ENCODE peak calls at places on chromosomes 13 and 19, in five cellular contexts. One of them, this sample, is unnamed.

GRCh38 chr13:30253830-30254229 is 53.5 kb downstream of the KATNAL1 start:
- DNase-seq in CD4-positive, alpha-beta memory T cell: no peak
- DNase-seq in AG09319: no peak
- DNase-seq in left ventricle myocardium superior: no peak
- DNase-seq in A549: no peak
- DNase-seq in this sample: no peak

GRCh38 chr19:8489591-8490394 is 12.6 kb downstream of the PRAM1 start:
- DNase-seq in CD4-positive, alpha-beta memory T cell: no peak
- DNase-seq in AG09319: no peak
- DNase-seq in left ventricle myocardium superior: peak
- DNase-seq in A549: no peak
- DNase-seq in this sample: no peak

GRCh38 chr19:2394669-2395292 is 32.6 kb downstream of the TIMM13 start:
- DNase-seq in CD4-positive, alpha-beta memory T cell: no peak
- DNase-seq in AG09319: no peak
- DNase-seq in left ventricle myocardium superior: no peak
- DNase-seq in A549: no peak
- DNase-seq in this sample: no peak

GRCh38 chr13:48431987-48432615 is 19.2 kb upstream of the LPAR6 start:
- DNase-seq in CD4-positive, alpha-beta memory T cell: no peak
- DNase-seq in AG09319: no peak
- DNase-seq in left ventricle myocardium superior: no peak
- DNase-seq in A549: no peak
- DNase-seq in this sample: no peak

GRCh38 chr19:49997709-49998108 is 27.5 kb downstream of the VRK3 start:
- DNase-seq in CD4-positive, alpha-beta memory T cell: peak
- DNase-seq in AG09319: no peak
- DNase-seq in left ventricle myocardium superior: no peak
- DNase-seq in A549: peak
- DNase-seq in this sample: peak

GRCh38 chr19:3506384-3507340 is 551 bp downstream of the FZR1 start:
- DNase-seq in CD4-positive, alpha-beta memory T cell: peak
- DNase-seq in AG09319: no peak
- DNase-seq in left ventricle myocardium superior: peak
- DNase-seq in A549: no peak
- DNase-seq in this sample: no peak

GRCh38 chr13:33611016-33611805 is 206.7 kb upstream of the RFC3 start:
- DNase-seq in CD4-positive, alpha-beta memory T cell: no peak
- DNase-seq in AG09319: peak
- DNase-seq in left ventricle myocardium superior: peak
- DNase-seq in A549: no peak
- DNase-seq in this sample: no peak

GRCh38 chr19:57477191-57478008 is at the start of gene ZNF772:
- DNase-seq in CD4-positive, alpha-beta memory T cell: peak
- DNase-seq in AG09319: peak
- DNase-seq in left ventricle myocardium superior: peak
- DNase-seq in A549: peak
- DNase-seq in this sample: peak

GRCh38 chr13:32045963-32046785 is 14.6 kb downstream of the FRY start:
- DNase-seq in CD4-positive, alpha-beta memory T cell: peak
- DNase-seq in AG09319: no peak
- DNase-seq in left ventricle myocardium superior: no peak
- DNase-seq in A549: no peak
- DNase-seq in this sample: no peak

GRCh38 chr13:44576396-44577235 is 486 bp upstream of the TSC22D1 start:
- DNase-seq in CD4-positive, alpha-beta memory T cell: no peak
- DNase-seq in AG09319: no peak
- DNase-seq in left ventricle myocardium superior: peak
- DNase-seq in A549: no peak
- DNase-seq in this sample: no peak

GRCh38 chr19:18725755-18726416 is 42.4 kb downstream of the CRTC1 start:
- DNase-seq in CD4-positive, alpha-beta memory T cell: no peak
- DNase-seq in AG09319: no peak
- DNase-seq in left ventricle myocardium superior: no peak
- DNase-seq in A549: no peak
- DNase-seq in this sample: no peak

GRCh38 chr13:83295684-83296083 is 586.6 kb downstream of the SLITRK1 start:
- DNase-seq in CD4-positive, alpha-beta memory T cell: no peak
- DNase-seq in AG09319: no peak
- DNase-seq in left ventricle myocardium superior: no peak
- DNase-seq in A549: no peak
- DNase-seq in this sample: no peak

GRCh38 chr19:16428372-16429036 is 43.3 kb downstream of the EPS15L1 start:
- DNase-seq in CD4-positive, alpha-beta memory T cell: no peak
- DNase-seq in AG09319: no peak
- DNase-seq in left ventricle myocardium superior: no peak
- DNase-seq in A549: no peak
- DNase-seq in this sample: no peak

GRCh38 chr13:112172017-112172416 is 105.1 kb downstream of the SOX1 start:
- DNase-seq in CD4-positive, alpha-beta memory T cell: no peak
- DNase-seq in AG09319: no peak
- DNase-seq in left ventricle myocardium superior: no peak
- DNase-seq in A549: no peak
- DNase-seq in this sample: no peak

GRCh38 chr13:76314495-76314894 is 571.7 kb downstream of the KCTD12 start:
- DNase-seq in CD4-positive, alpha-beta memory T cell: no peak
- DNase-seq in AG09319: no peak
- DNase-seq in left ventricle myocardium superior: no peak
- DNase-seq in A549: no peak
- DNase-seq in this sample: no peak

GRCh38 chr13:110226051-110226562 is 80.8 kb downstream of the COL4A1 start:
- DNase-seq in CD4-positive, alpha-beta memory T cell: no peak
- DNase-seq in AG09319: no peak
- DNase-seq in left ventricle myocardium superior: no peak
- DNase-seq in A549: no peak
- DNase-seq in this sample: peak

GRCh38 chr13:23550164-23550563 is 20.0 kb upstream of the TNFRSF19 start:
- DNase-seq in CD4-positive, alpha-beta memory T cell: no peak
- DNase-seq in AG09319: no peak
- DNase-seq in left ventricle myocardium superior: no peak
- DNase-seq in A549: no peak
- DNase-seq in this sample: no peak

GRCh38 chr13:26971990-26972888 is 199.4 kb downstream of the USP12 start:
- DNase-seq in CD4-positive, alpha-beta memory T cell: no peak
- DNase-seq in AG09319: no peak
- DNase-seq in left ventricle myocardium superior: no peak
- DNase-seq in A549: no peak
- DNase-seq in this sample: no peak

GRCh38 chr19:51799311-51799997 is 4.5 kb downstream of the FPR3 start:
- DNase-seq in CD4-positive, alpha-beta memory T cell: no peak
- DNase-seq in AG09319: peak
- DNase-seq in left ventricle myocardium superior: peak
- DNase-seq in A549: no peak
- DNase-seq in this sample: peak

GRCh38 chr13:28744091-28744536 is 25.3 kb upstream of the SLC46A3 start:
- DNase-seq in CD4-positive, alpha-beta memory T cell: no peak
- DNase-seq in AG09319: no peak
- DNase-seq in left ventricle myocardium superior: no peak
- DNase-seq in A549: no peak
- DNase-seq in this sample: peak

GRCh38 chr19:29259867-29260281 is 46.9 kb upstream of the UQCRFS1 start:
- DNase-seq in CD4-positive, alpha-beta memory T cell: no peak
- DNase-seq in AG09319: no peak
- DNase-seq in left ventricle myocardium superior: no peak
- DNase-seq in A549: no peak
- DNase-seq in this sample: no peak

GRCh38 chr19:38264486-38265212 is at the start of gene SPINT2:
- DNase-seq in CD4-positive, alpha-beta memory T cell: no peak
- DNase-seq in AG09319: no peak
- DNase-seq in left ventricle myocardium superior: peak
- DNase-seq in A549: peak
- DNase-seq in this sample: no peak

GRCh38 chr19:10289836-10290438 is at the start of gene ICAM5:
- DNase-seq in CD4-positive, alpha-beta memory T cell: no peak
- DNase-seq in AG09319: no peak
- DNase-seq in left ventricle myocardium superior: no peak
- DNase-seq in A549: no peak
- DNase-seq in this sample: no peak

GRCh38 chr19:41740415-41741243 is 14.7 kb upstream of the CEACAM6 start:
- DNase-seq in CD4-positive, alpha-beta memory T cell: no peak
- DNase-seq in AG09319: no peak
- DNase-seq in left ventricle myocardium superior: no peak
- DNase-seq in A549: no peak
- DNase-seq in this sample: no peak

GRCh38 chr19:39083983-39084731 is at the start of gene ACP7:
- DNase-seq in CD4-positive, alpha-beta memory T cell: peak
- DNase-seq in AG09319: no peak
- DNase-seq in left ventricle myocardium superior: no peak
- DNase-seq in A549: no peak
- DNase-seq in this sample: no peak

GRCh38 chr13:30125422-30126073 is 181.8 kb downstream of the KATNAL1 start:
- DNase-seq in CD4-positive, alpha-beta memory T cell: no peak
- DNase-seq in AG09319: peak
- DNase-seq in left ventricle myocardium superior: no peak
- DNase-seq in A549: peak
- DNase-seq in this sample: peak

GRCh38 chr13:23695711-23696512 is 125.7 kb downstream of the TNFRSF19 start:
- DNase-seq in CD4-positive, alpha-beta memory T cell: peak
- DNase-seq in AG09319: no peak
- DNase-seq in left ventricle myocardium superior: peak
- DNase-seq in A549: no peak
- DNase-seq in this sample: no peak

GRCh38 chr19:52542984-52543664 is 15.7 kb downstream of the ZNF808 start:
- DNase-seq in CD4-positive, alpha-beta memory T cell: peak
- DNase-seq in AG09319: no peak
- DNase-seq in left ventricle myocardium superior: no peak
- DNase-seq in A549: no peak
- DNase-seq in this sample: no peak

GRCh38 chr13:53038993-53039392 is 10.4 kb downstream of the OLFM4 start:
- DNase-seq in CD4-positive, alpha-beta memory T cell: no peak
- DNase-seq in AG09319: no peak
- DNase-seq in left ventricle myocardium superior: no peak
- DNase-seq in A549: no peak
- DNase-seq in this sample: no peak

GRCh38 chr19:4705413-4706131 is 18.1 kb downstream of the DPP9 start:
- DNase-seq in CD4-positive, alpha-beta memory T cell: no peak
- DNase-seq in AG09319: no peak
- DNase-seq in left ventricle myocardium superior: peak
- DNase-seq in A549: no peak
- DNase-seq in this sample: no peak

GRCh38 chr19:995051-995827 is 5.0 kb upstream of the GRIN3B start:
- DNase-seq in CD4-positive, alpha-beta memory T cell: no peak
- DNase-seq in AG09319: no peak
- DNase-seq in left ventricle myocardium superior: no peak
- DNase-seq in A549: no peak
- DNase-seq in this sample: peak

GRCh38 chr13:62418872-62419271 is 1003.2 kb upstream of the PCDH20 start:
- DNase-seq in CD4-positive, alpha-beta memory T cell: no peak
- DNase-seq in AG09319: no peak
- DNase-seq in left ventricle myocardium superior: no peak
- DNase-seq in A549: no peak
- DNase-seq in this sample: no peak

GRCh38 chr19:40499320-40499719 is 32.5 kb downstream of the SPTBN4 start:
- DNase-seq in CD4-positive, alpha-beta memory T cell: no peak
- DNase-seq in AG09319: no peak
- DNase-seq in left ventricle myocardium superior: no peak
- DNase-seq in A549: no peak
- DNase-seq in this sample: no peak

GRCh38 chr13:49938921-49939320 is 2.8 kb upstream of the SPRYD7 start:
- DNase-seq in CD4-positive, alpha-beta memory T cell: no peak
- DNase-seq in AG09319: no peak
- DNase-seq in left ventricle myocardium superior: no peak
- DNase-seq in A549: no peak
- DNase-seq in this sample: no peak

GRCh38 chr13:105969761-105970160 is 565.7 kb downstream of the EFNB2 start:
- DNase-seq in CD4-positive, alpha-beta memory T cell: no peak
- DNase-seq in AG09319: no peak
- DNase-seq in left ventricle myocardium superior: no peak
- DNase-seq in A549: no peak
- DNase-seq in this sample: peak

GRCh38 chr19:44988896-44989563 is 12.2 kb upstream of the RELB start:
- DNase-seq in CD4-positive, alpha-beta memory T cell: peak
- DNase-seq in AG09319: peak
- DNase-seq in left ventricle myocardium superior: peak
- DNase-seq in A549: peak
- DNase-seq in this sample: no peak

GRCh38 chr13:78660130-78660857 is 1.3 kb upstream of the OBI1 start:
- DNase-seq in CD4-positive, alpha-beta memory T cell: peak
- DNase-seq in AG09319: no peak
- DNase-seq in left ventricle myocardium superior: peak
- DNase-seq in A549: peak
- DNase-seq in this sample: peak

GRCh38 chr13:66887088-66887487 is 343.0 kb downstream of the PCDH9 start:
- DNase-seq in CD4-positive, alpha-beta memory T cell: no peak
- DNase-seq in AG09319: no peak
- DNase-seq in left ventricle myocardium superior: no peak
- DNase-seq in A549: no peak
- DNase-seq in this sample: no peak

GRCh38 chr13:24520733-24521132 is 8.2 kb upstream of the PARP4 start:
- DNase-seq in CD4-positive, alpha-beta memory T cell: no peak
- DNase-seq in AG09319: no peak
- DNase-seq in left ventricle myocardium superior: no peak
- DNase-seq in A549: no peak
- DNase-seq in this sample: no peak

GRCh38 chr13:30880756-30881155 is 25.3 kb upstream of the MEDAG start:
- DNase-seq in CD4-positive, alpha-beta memory T cell: no peak
- DNase-seq in AG09319: peak
- DNase-seq in left ventricle myocardium superior: no peak
- DNase-seq in A549: peak
- DNase-seq in this sample: peak

This sample was measured in A172.